ENCODE peak calls at places on chromosomes 4 and X, in four cellular contexts. L, V, H and M are unnamed samples.

GRCh38 chr4:185039508-185040273 is 21.4 kb downstream of the HELT start:
- DNase-seq in H (peak), L (peak), V (peak), M (peak)

GRCh38 chr4:139582044-139582443 is 26.0 kb upstream of the SETD7 start:
- DNase-seq in V (no peak), H (no peak), L (no peak), M (no peak)

GRCh38 chr4:150717952-150718351 is 136.0 kb downstream of the MAB21L2 start:
- DNase-seq in H (no peak), L (no peak), V (no peak), M (no peak)

GRCh38 chrX:50456712-50457484 is 13.7 kb downstream of the DGKK start:
- DNase-seq in L (no peak), V (no peak), H (no peak), M (no peak)

GRCh38 chr4:99099311-99099710 is 10.7 kb upstream of the ADH5 start:
- DNase-seq in L (no peak), V (no peak), H (peak), M (no peak)

GRCh38 chr4:8727546-8728510 is 135.3 kb downstream of the CPZ start:
- DNase-seq in L (no peak), V (no peak), H (no peak), M (peak)

GRCh38 chr4:188403272-188403671 is 264.0 kb downstream of the TRIML1 start:
- DNase-seq in L (no peak), H (peak), V (no peak), M (peak)

GRCh38 chr4:116400480-116400879 is 684.9 kb downstream of the TRAM1L1 start:
- DNase-seq in H (peak), L (peak), V (no peak), M (no peak)

GRCh38 chr4:51853027-51853682 is 10.2 kb downstream of the DCUN1D4 start:
- DNase-seq in H (peak), L (no peak), V (peak), M (no peak)

GRCh38 chr4:151931563-151931962 is 170.8 kb upstream of the GATB start:
- DNase-seq in H (peak), V (no peak), L (no peak), M (no peak)

GRCh38 chrX:153769865-153770605 is 6.0 kb downstream of the PLXNB3 start:
- DNase-seq in H (no peak), L (no peak), V (no peak), M (peak)

GRCh38 chr4:141375855-141376254 is 155.2 kb downstream of the ZNF330 start:
- DNase-seq in L (peak), V (peak), H (no peak), M (peak)

GRCh38 chrX:101265869-101266428 is 25.2 kb downstream of the TAF7L start:
- DNase-seq in H (no peak), L (no peak), V (no peak), M (no peak)

GRCh38 chr4:46425775-46426400 is 36.0 kb upstream of the GABRA2 start:
- DNase-seq in L (no peak), V (peak), H (no peak), M (no peak)

GRCh38 chr4:104677122-104677521 is 182.4 kb upstream of the CXXC4 start:
- DNase-seq in L (no peak), H (peak), V (no peak), M (no peak)

GRCh38 chr4:66736593-66736992 is 808.7 kb downstream of the CENPC start:
- DNase-seq in H (no peak), L (no peak), V (peak), M (no peak)

GRCh38 chr4:79540143-79540542 is 132.1 kb upstream of the GK2 start:
- DNase-seq in L (no peak), H (no peak), V (no peak), M (no peak)

GRCh38 chr4:5050520-5050955 is 742 bp upstream of the STK32B start:
- DNase-seq in L (peak), V (peak), H (peak), M (peak)

GRCh38 chr4:59537231-59537886 is 1662.8 kb upstream of the ADGRL3 start:
- DNase-seq in V (no peak), H (no peak), L (no peak), M (no peak)

GRCh38 chrX:79259073-79259689 is 108.0 kb downstream of the ITM2A start:
- DNase-seq in L (no peak), V (no peak), H (no peak), M (no peak)

GRCh38 chr4:60944070-60944469 is 256.1 kb upstream of the ADGRL3 start:
- DNase-seq in V (peak), L (no peak), H (no peak), M (no peak)

GRCh38 chr4:109662786-109663185 is 40.5 kb downstream of the CASP6 start:
- DNase-seq in L (no peak), H (no peak), V (no peak), M (no peak)

GRCh38 chr4:113541933-113542332 is 219.6 kb downstream of the CAMK2D start:
- DNase-seq in L (no peak), H (no peak), V (no peak), M (no peak)

GRCh38 chrX:4570141-4570540 is 856.7 kb upstream of the PRKX start:
- DNase-seq in L (no peak), V (no peak), H (no peak), M (no peak)

GRCh38 chr4:170012629-170012958 is 13.6 kb downstream of the MFAP3L start:
- DNase-seq in L (no peak), H (no peak), V (no peak), M (no peak)

GRCh38 chr4:135249006-135249405 is 1047.4 kb upstream of the PABPC4L start:
- DNase-seq in L (no peak), H (no peak), V (no peak), M (no peak)

GRCh38 chr4:47463235-47463956 is at the start of gene COMMD8:
- DNase-seq in H (peak), L (peak), V (peak), M (peak)

GRCh38 chr4:81792521-81792920 is 320.8 kb upstream of the RASGEF1B start:
- DNase-seq in V (no peak), L (no peak), H (peak), M (no peak)

GRCh38 chrX:10011991-10012390 is 44.8 kb downstream of the CLDN34 start:
- DNase-seq in L (no peak), H (no peak), V (no peak), M (no peak)

GRCh38 chr4:16524911-16525574 is 298.8 kb upstream of the TAPT1 start:
- DNase-seq in V (no peak), L (no peak), H (no peak), M (no peak)

GRCh38 chr4:16532240-16532990 is 306.1 kb upstream of the TAPT1 start:
- DNase-seq in H (no peak), V (no peak), L (no peak), M (no peak)

DNA sequence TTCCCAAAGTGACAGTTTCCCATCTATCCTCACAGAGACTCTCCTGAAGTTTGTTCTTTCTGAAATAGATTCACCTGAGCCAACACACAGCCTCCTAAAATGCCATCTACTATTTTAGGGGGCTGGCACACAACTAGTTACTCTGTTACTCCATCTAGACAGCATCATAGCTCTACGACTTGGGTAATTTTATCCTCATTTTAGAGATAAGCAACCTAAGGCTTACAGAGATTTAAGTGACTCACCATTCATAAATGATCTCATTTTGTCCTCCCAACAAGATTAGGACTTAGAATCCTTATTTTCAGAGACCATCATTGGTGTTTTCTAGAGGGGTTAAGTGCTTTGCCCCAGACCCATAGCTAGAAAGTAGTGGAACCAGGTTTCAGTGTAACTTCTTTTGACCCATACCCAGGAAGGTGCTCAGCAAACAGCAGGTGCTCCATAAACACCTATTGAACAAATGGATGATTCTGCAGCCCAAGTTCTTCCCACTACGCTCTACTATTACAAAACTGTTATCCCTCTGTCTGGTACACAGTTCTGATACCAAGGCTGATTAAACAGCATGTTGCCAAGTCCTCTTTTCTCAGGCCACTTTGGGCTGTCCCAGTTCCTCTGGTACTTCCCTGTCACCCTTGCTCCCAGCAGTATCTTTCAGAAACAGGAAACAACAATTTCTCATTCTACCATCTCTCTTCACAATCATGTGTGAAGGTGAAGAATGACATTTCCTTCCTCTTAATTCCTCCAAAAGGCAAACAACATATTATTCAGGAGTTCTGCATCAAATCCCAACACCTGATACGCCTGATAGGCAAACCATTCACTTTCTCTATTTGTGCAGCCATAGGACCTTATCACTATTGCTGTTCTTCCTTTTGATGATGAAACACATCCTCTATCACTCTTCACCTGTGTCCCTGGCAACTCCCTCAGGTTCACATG is 304.7 kb upstream of the TAPT1 start:
- DNase-seq in L (no peak), V (no peak), H (no peak), M (no peak)
- TF ChIP-seq ELF1 in L (no peak), V (no peak), H (no peak), M (no peak)

GRCh38 chrX:17584248-17584681 is 153.0 kb upstream of the SCML1 start:
- DNase-seq in V (no peak), H (no peak), L (no peak), M (no peak)
- H3K9ac ChIP-seq in V (no peak), H (no peak), L (no peak), M (peak)

DNA sequence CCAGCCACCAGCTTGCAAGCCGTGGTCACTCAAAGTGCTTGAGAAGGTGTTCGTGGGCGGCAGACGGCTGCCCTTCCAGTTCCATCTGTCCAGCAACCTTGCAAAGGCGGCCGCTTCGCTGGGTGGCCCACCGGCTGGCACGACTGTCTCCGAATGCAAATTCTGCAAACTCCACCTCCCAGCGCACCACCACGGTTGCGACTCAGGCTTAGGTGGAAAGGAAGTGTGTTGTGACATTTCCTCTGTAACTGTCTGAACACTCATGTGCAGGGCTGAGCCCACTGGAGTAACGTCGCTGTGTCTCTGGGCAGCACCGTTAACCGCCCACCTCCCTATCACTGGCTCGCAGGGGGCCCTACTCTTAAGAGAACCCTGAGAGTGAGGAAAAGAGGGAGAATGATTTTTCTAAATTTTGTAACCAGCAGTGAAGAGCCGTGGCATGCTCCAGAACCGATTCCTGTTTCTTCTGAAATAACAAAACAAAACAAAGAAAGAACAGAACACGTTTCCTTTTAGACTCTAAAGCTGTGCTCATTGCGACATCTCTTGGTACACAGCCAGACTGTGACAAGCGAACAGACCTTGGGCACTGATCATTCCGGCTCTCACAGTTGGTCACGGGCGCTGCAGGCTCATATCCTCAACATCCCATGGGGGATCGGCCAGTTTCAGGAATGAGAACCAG is at the start of gene P2RY8:
- DNase-seq in H (peak), L (no peak), V (peak), M (no peak)
- TF ChIP-seq RAD21 in H (peak), L (no peak), V (no peak), M (no peak)

DNA sequence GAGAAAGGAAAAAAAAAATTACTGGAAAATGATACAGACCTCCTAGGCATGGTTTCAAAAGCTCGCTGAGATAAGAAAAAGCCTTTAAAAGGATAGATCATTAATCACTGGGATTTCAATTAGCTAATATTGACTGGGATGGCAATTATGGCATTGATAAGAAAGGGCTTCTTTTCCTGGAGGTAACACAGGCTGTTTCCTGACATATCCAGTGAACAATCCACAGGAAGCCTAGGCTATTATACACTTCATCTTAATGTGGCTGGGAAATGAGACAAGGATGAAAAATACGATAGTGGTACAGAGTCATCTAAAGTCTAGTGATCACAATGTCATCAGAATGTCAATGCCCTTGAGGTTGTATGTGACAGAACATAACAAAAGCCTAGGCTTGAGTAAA is 1579.3 kb downstream of the C4orf33 start:
- DNase-seq in H (no peak), V (no peak), L (no peak), M (peak)
- TF ChIP-seq ELF1 in H (no peak), V (no peak), L (no peak), M (no peak)

GRCh38 chr4:55528495-55528894 is 18.2 kb downstream of the CLOCK start:
- DNase-seq in L (no peak), V (no peak), H (no peak), M (no peak)

GRCh38 chr4:55530167-55530566 is 16.5 kb downstream of the CLOCK start:
- DNase-seq in H (no peak), V (no peak), L (no peak), M (no peak)

GRCh38 chr4:55540271-55540670 is 6.4 kb downstream of the CLOCK start:
- DNase-seq in H (no peak), L (no peak), V (no peak), M (no peak)

DNA sequence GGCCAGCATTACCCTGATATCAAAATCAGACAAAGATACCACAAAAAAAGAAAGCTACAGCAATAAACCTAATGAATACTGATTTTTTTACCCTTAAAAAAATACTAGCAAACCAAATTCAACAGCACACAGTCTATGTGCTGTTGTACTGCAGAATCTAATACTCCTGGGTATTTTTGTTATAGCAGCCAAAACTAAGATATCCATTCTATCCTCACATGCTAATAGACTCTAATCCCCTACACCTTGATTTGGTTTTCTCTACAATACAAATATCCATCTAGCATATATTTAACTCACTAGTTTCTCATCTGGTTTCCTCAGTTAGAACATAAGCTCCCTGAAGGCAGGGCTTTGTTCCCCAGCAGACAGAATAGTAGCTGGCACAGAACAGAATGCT is 12.4 kb downstream of the CLOCK start:
- DNase-seq in V (no peak), H (no peak), L (no peak), M (no peak)
- H3K9ac ChIP-seq in V (no peak), H (no peak), L (no peak), M (no peak)